ENCODE peak calls at places on chromosomes 12 and 14, in seven cellular contexts. I is SK-N-SH, K is HepG2, J is HCT116, P is H1, F is K562, E is GM12878. G is an unnamed sample.

GRCh38 chr14:73463411-73463810 is 5.1 kb upstream of the NUMB start:
- DNase-seq in I (no peak), K (peak), J (no peak), P (no peak), F (peak), E (no peak), G (peak)

GRCh38 chr14:99475660-99476059 is 5.0 kb downstream of the SETD3 start:
- DNase-seq in I (no peak), K (no peak), J (no peak), P (no peak), F (no peak), E (no peak), G (no peak)

GRCh38 chr12:86774841-86775386 is 518.7 kb upstream of the MGAT4C start:
- DNase-seq in I (no peak), K (no peak), J (no peak), P (no peak), F (no peak), E (no peak), G (no peak)

GRCh38 chr12:120538281-120539156 is 4.4 kb downstream of the RNF10 start:
- DNase-seq in I (peak), K (peak), J (no peak), P (no peak), F (peak), E (no peak), G (no peak)

GRCh38 chr12:98123186-98123585 is 392.2 kb upstream of the TMPO start:
- DNase-seq in I (no peak), K (no peak), J (no peak), P (no peak), F (no peak), E (no peak), G (no peak)

GRCh38 chr14:75280831-75281690 is 2.4 kb downstream of the FOS start:
- DNase-seq in I (no peak), K (no peak), J (no peak), P (no peak), F (no peak), E (no peak), G (no peak)

GRCh38 chr14:33110737-33111443 is 172.2 kb downstream of the NPAS3 start:
- DNase-seq in I (no peak), K (no peak), J (no peak), P (no peak), F (no peak), E (no peak), G (no peak)

GRCh38 chr14:100246809-100247428 is 8.0 kb downstream of the YY1 start:
- DNase-seq in I (peak), K (peak), J (peak), P (no peak), F (peak), E (no peak), G (no peak)

GRCh38 chr14:99164712-99165111 is 107.3 kb downstream of the BCL11B start:
- DNase-seq in I (no peak), K (no peak), J (no peak), P (no peak), F (no peak), E (no peak), G (no peak)

GRCh38 chr14:51053157-51053556 is 41.7 kb downstream of the TRIM9 start:
- DNase-seq in I (no peak), K (no peak), J (no peak), P (no peak), F (no peak), E (no peak), G (no peak)

GRCh38 chr12:132116709-132117557 is 27.2 kb downstream of the DDX51 start:
- DNase-seq in I (no peak), K (no peak), J (no peak), P (no peak), F (no peak), E (no peak), G (no peak)

GRCh38 chr14:34874386-34875030 is 652 bp downstream of the BAZ1A start:
- DNase-seq in I (peak), K (peak), J (no peak), P (no peak), F (peak), E (no peak), G (no peak)

GRCh38 chr12:105878964-105879363 is 259.8 kb downstream of the NUAK1 start:
- DNase-seq in I (no peak), K (no peak), J (no peak), P (no peak), F (no peak), E (no peak), G (no peak)

GRCh38 chr12:95487024-95487423 is 13.1 kb downstream of the METAP2 start:
- DNase-seq in I (no peak), K (no peak), J (no peak), P (no peak), F (no peak), E (no peak), G (no peak)

GRCh38 chr12:109512608-109513007 is 35.2 kb downstream of the UBE3B start:
- DNase-seq in I (no peak), K (no peak), J (no peak), P (no peak), F (no peak), E (no peak), G (no peak)

GRCh38 chr14:24986206-24986893 is 63.6 kb downstream of the STXBP6 start:
- DNase-seq in I (no peak), K (no peak), J (no peak), P (no peak), F (no peak), E (no peak), G (no peak)

GRCh38 chr12:80702889-80703605 is 4.4 kb upstream of the MYF6 start:
- DNase-seq in I (no peak), K (peak), J (no peak), P (no peak), F (no peak), E (peak), G (no peak)

GRCh38 chr12:54082402-54082892 is 28.8 kb downstream of the HOXC4 start:
- DNase-seq in I (peak), K (no peak), J (no peak), P (no peak), F (peak), E (no peak), G (no peak)
- TF ChIP-seq POLR2AphosphoS5 in I (no peak), K (no peak), J (no peak), P (no peak), F (no peak), E (no peak), G (no peak)

DNA sequence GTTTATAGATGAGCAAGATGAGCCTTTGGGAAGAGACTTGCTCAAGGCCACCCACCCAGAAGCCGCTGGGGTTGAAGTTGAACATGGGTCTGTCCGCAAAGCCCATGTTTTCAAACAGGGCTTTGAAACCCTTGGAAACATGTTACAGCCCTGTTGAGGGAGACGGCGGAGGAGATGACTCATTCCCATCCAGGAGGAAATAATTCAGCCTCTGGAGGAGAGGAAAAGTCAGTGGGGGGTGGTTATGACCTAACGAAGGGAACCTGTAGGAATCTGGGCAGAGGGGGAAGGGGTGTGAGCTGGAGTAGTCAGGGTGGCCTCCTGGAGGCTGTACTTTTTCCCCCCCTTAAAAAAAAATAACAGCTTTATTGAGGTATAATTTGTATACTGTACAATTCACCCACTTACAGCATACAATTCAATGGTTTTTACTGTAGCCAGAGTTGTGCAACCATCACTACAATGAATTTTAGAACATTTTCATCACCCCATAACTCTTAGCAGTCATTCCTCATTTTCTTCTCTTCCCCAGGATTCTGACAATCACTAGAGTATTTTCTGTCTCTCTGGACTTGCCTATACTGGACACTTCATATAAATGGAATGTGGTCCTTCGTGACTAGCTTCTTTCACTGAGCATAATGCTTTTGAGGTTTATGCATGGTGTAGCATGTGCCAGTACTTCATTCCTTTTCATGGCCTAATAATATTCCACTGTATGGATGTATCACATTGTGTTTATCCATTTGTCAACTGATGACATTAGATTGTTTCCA is 1.9 kb upstream of the RIN3 start:
- DNase-seq in I (peak), K (no peak), J (peak), P (no peak), F (no peak), E (no peak), G (peak)
- TF ChIP-seq SIN3A in I (peak), K (no peak), J (no peak), P (no peak), F (no peak), E (no peak), G (no peak)

DNA sequence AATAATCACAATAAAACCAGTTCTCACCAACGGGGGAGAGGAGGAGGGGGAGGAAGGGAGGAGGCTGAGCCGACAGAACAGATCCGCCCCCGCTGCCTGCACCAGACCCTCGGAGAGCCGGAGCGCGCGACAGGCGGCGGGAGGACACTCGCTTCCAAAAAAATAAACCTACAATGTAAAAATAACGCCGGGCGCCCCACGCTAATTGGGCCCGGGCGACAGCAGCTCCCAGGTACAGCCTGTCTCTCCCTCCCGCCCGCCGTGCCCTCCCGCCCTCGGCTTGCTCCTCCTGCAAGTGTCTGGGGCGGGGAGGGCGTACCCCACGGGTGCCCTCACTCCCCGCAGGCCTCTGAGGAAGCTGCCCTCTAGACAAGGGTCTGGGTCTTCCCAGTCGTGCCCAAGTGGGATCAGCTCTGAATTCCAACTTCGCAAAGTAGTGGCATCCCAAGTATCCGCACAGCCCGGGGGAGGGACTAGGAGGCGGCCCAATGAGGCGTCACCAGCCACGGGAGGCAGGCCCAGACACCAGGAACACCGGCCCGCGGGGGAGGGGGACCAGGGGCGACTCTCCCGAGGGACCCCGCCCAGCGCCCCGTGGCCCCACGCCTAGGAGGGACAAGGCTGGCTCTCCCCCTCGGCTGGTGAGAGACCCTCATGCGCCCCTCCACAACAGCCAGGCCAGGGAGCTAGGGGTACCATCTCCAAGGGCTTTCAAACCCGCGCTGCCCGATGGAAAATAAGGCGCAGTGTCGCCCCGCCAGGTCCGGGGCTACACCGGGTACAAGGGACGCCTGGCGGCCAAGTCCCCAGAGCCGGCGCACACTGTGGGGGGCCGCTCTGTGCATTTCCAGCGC is 1.0 kb downstream of the NCOR2 start:
- DNase-seq in I (peak), K (peak), J (peak), P (no peak), F (peak), E (no peak), G (no peak)
- TF ChIP-seq POLR2AphosphoS5 in I (no peak), K (no peak), J (peak), P (no peak), F (no peak), E (peak), G (peak)

DNA sequence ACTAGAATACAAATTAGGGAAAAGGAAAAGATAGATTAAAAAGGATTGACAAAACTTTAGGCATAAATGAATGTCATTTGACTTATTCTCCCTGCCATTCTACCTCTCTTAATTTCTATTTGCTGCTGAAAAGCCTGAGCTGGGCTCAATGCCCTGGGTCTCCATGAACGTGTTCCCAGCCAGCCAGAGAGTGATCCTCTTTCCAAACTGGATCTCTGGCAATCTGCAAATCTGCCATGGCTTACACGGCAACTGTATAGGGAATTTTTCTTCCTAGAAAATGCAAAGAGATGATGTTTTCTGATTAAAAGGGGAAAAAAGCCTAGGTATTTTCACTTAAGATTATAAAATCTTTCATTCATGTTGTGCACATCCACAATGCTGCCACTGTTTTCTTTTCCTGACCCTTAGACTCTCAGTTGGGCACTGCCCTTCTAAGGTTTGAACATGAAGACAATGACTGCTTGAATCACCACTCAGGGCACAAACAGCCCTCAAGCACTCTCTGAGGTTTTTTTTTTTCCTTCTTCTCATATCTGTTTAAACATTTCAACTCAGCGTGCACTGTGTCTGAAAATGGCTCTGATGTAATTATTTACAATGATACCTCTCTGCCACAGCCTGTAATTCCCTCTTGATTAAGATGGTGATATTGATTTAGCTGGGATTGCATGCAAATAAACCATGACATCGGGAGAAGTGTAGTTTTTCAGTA is 60.3 kb downstream of the DACT1 start:
- DNase-seq in I (no peak), K (no peak), J (no peak), P (no peak), F (no peak), E (no peak), G (no peak)
- TF ChIP-seq SIN3A in I (no peak), K (no peak), J (no peak), P (no peak), F (no peak), E (no peak), G (no peak)

DNA sequence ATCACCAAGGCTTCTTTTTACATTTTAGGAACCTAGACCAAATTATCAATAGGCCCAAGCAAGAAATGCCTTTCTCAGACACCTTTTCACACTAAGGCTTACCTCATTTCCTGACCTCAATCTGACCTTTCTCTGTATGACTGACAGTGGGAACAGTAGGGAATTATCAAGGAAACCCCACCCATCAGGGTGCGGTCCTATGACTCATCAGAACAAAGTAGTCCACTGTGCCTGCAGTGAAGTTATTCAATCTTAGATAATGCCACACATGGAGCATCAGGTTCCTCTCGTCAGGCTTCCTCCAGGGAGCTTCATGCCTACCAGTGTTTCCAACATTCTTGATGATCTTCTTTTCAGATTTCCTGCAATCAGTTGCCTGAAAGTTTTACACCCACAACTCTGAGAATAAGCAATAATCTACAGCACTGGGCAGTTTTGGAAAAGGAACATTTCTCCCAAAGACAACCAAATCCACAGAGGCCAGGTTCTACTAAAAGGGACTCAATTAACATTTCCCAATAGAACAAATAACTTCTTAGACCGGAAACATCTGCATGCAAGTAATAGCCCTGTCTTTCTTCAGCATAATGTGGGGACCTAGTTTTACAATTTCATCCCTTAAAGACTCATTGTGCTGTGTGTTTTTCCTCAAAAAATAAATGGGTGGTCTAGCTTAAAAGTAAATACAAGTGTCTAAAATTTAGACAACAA is 35.9 kb upstream of the TMTC2 start:
- DNase-seq in I (no peak), K (peak), J (peak), P (no peak), F (peak), E (peak), G (peak)
- TF ChIP-seq POLR2AphosphoS5 in I (no peak), K (no peak), J (peak), P (no peak), F (no peak), E (no peak), G (no peak)

DNA sequence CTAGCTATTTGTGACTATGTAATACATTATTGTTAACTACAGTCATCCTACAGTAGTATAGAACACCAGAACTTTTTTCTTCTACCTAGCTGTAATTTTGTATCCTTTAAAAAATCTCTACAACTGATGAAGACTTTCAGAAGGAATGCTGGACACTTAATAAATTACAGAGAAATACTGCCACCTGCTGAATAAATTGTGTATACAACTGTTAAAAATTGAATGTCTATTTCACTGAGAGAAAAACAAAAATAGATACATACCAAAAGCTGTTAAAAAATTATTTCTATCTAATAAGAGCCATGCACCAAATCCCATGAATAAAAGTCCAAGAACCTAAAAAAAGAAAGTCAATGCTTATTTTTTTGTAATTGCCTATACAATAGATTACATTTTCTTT is 6.6 kb downstream of the TSPAN19 start:
- DNase-seq in I (no peak), K (peak), J (peak), P (no peak), F (peak), E (no peak), G (no peak)
- TF ChIP-seq SIN3A in I (no peak), K (no peak), J (no peak), P (no peak), F (no peak), E (no peak), G (no peak)

GRCh38 chr12:4275869-4276253 is 2.3 kb downstream of the CCND2 start:
- DNase-seq in I (no peak), K (no peak), J (no peak), P (no peak), F (peak), E (no peak), G (no peak)

GRCh38 chr12:4274960-4275868 is 1.7 kb downstream of the CCND2 start:
- DNase-seq in I (no peak), K (no peak), J (no peak), P (no peak), F (peak), E (no peak), G (no peak)

GRCh38 chr12:4272976-4273650 is 449 bp upstream of the CCND2 start:
- DNase-seq in I (no peak), K (no peak), J (no peak), P (no peak), F (peak), E (no peak), G (no peak)

GRCh38 chr12:4273651-4274395 is at the start of gene CCND2:
- DNase-seq in I (peak), K (no peak), J (no peak), P (peak), F (peak), E (peak), G (no peak)

DNA sequence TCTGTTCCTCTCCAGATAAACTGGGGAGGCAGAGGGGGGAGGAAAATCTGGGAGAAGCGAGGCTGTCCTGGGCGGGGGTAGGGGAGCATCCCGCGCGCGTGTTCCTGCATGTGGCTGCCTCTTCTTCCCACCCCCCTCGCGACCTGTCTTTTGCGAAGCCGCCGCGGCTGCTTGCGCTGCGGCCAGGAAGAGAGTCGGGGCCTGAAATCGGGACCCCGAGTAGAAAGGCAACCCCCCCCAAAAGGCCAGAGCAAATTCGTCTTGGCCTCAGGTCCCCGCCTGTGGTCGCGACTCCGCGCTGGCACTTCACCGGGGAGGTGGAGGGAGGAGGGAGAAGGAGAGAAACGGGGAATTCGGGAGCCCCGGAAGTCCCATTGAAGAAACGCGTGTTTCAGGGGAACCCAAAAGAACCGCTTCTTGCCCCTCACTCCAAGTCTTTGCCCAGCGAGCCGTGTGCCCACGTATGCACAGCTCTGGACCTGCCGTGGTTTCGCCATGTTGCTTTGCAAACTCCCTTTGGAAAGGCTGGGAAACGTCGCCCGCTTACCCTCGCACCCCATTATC is 916 bp downstream of the CCND2 start:
- DNase-seq in I (no peak), K (no peak), J (no peak), P (no peak), F (no peak), E (no peak), G (no peak)
- TF ChIP-seq POLR2AphosphoS5 in I (no peak), K (no peak), J (no peak), P (peak), F (no peak), E (peak), G (no peak)

GRCh38 chr14:91170504-91171121 is 56.7 kb downstream of the DGLUCY start:
- DNase-seq in I (peak), K (no peak), J (no peak), P (no peak), F (no peak), E (no peak), G (no peak)
- TF ChIP-seq SIN3A in I (no peak), K (no peak), J (no peak), P (no peak), F (no peak), E (no peak), G (no peak)

GRCh38 chr12:32548691-32549412 is 130.2 kb upstream of the DNM1L start:
- DNase-seq in I (no peak), K (no peak), J (no peak), P (no peak), F (no peak), E (no peak), G (no peak)
- TF ChIP-seq POLR2AphosphoS5 in I (no peak), K (no peak), J (no peak), P (no peak), F (no peak), E (no peak), G (no peak)

GRCh38 chr12:112479413-112479812 is 60.7 kb downstream of the PTPN11 start:
- DNase-seq in I (no peak), K (no peak), J (no peak), P (no peak), F (no peak), E (no peak), G (no peak)
- TF ChIP-seq SIN3A in I (no peak), K (no peak), J (no peak), P (no peak), F (no peak), E (no peak), G (no peak)